ENCODE peak calls at places on chromosomes 3 and 15, in seven cellular contexts. W is Right ventricle myocardium superior, N is mesenteric fat pad, V is H54, M is SJCRH30, F is NCI-H1417, L is A172. A is an unnamed sample.

GRCh38 chr3:46538803-46539442 is 27.2 kb downstream of the LRRC2 start:
- DNase-seq in W (peak; percentile 70), N (no peak), V (peak; percentile 30), M (no peak), F (peak; percentile 24), L (peak; percentile 51), A (no peak)

GRCh38 chr3:103440539-103441113 is 1005.8 kb downstream of the ZPLD1 start:
- DNase-seq in W (no peak), N (no peak), V (no peak), M (no peak), F (no peak), L (peak; percentile 2), A (no peak)

GRCh38 chr3:138213373-138214085 is 26.4 kb downstream of the ARMC8 start:
- DNase-seq in W (no peak), N (no peak), V (no peak), M (no peak), F (no peak), L (no peak), A (no peak)

GRCh38 chr15:40083756-40084101 is 24.9 kb downstream of the BMF start:
- DNase-seq in W (peak; percentile 6), N (no peak), V (no peak), M (no peak), F (no peak), L (no peak), A (no peak)

GRCh38 chr15:73927003-73927475 is 777 bp downstream of the LOXL1 start:
- DNase-seq in W (peak; percentile 76), N (no peak), V (no peak), M (peak; percentile 49), F (peak; percentile 92), L (no peak), A (no peak)

GRCh38 chr15:35852818-35853624 is 307.1 kb upstream of the DPH6 start:
- DNase-seq in W (no peak), N (no peak), V (no peak), M (no peak), F (no peak), L (peak; percentile 17), A (no peak)

GRCh38 chr3:4776980-4777581 is 202.2 kb upstream of the BHLHE40 start:
- DNase-seq in W (no peak), N (no peak), V (no peak), M (no peak), F (peak; percentile 9), L (no peak), A (no peak)

GRCh38 chr3:63975705-63976104 is 47.6 kb downstream of the PSMD6 start:
- DNase-seq in W (peak; percentile 68), N (no peak), V (no peak), M (no peak), F (no peak), L (no peak), A (no peak)

A was measured in glomerular endothelial cell.